ENCODE peak calls at places on chromosomes 4 and X, in nine cellular contexts. G is T-helper 9 cell; V is astrocyte of the cerebellum; D is stimulated activated naive CD4-positive, alpha-beta T cell; Z is Right ventricle myocardium superior; U is SJSA1; P is HFF-Myc; S is adipocyte; W is H4. L is an unnamed sample.
A peak's percentile ranks its signal among the peaks of the same experiment; 100 is the strongest.

GRCh38 chr4:993111-994029 is at the start of gene SLC26A1:
- DNase-seq in G (no peak), V (no peak), D (no peak), Z (no peak), U (no peak), P (no peak), S (no peak), W (no peak), L (no peak)

GRCh38 chr4:42281324-42282020 is 115.8 kb upstream of the SHISA3 start:
- DNase-seq in G (no peak), V (no peak), D (no peak), Z (no peak), U (no peak), P (no peak), S (no peak), W (no peak), L (no peak)

GRCh38 chrX:133776072-133776471 is 209.3 kb downstream of the GPC3 start:
- DNase-seq in G (peak; percentile 23), V (no peak), D (peak; percentile 51), Z (peak; percentile 33), U (no peak), P (no peak), S (peak; percentile 21), W (no peak), L (peak; percentile 54)

GRCh38 chr4:26124753-26125236 is 196.0 kb upstream of the RBPJ start:
- DNase-seq in G (no peak), V (no peak), D (no peak), Z (no peak), U (peak; percentile 17), P (peak; percentile 43), S (peak; percentile 52), W (peak; percentile 86), L (no peak)

GRCh38 chrX:47366051-47366722 is 4.2 kb upstream of the ZNF157 start:
- DNase-seq in G (peak; percentile 52), V (peak; percentile 40), D (peak; percentile 77), Z (peak; percentile 71), U (peak; percentile 4), P (peak; percentile 37), S (peak; percentile 65), W (peak; percentile 54), L (peak; percentile 40)

GRCh38 chr4:112002301-112002700 is 143.0 kb upstream of the FAM241A start:
- DNase-seq in G (no peak), V (no peak), D (no peak), Z (no peak), U (no peak), P (no peak), S (no peak), W (no peak), L (no peak)

GRCh38 chr4:36243355-36244256 is 708 bp downstream of the ARAP2 start:
- DNase-seq in G (no peak), V (no peak), D (peak; percentile 62), Z (peak; percentile 65), U (no peak), P (no peak), S (peak; percentile 10), W (peak; percentile 25), L (peak; percentile 67)

GRCh38 chrX:48558270-48558669 is 16.0 kb upstream of the RBM3 start:
- DNase-seq in G (no peak), V (peak; percentile 32), D (no peak), Z (no peak), U (peak; percentile 4), P (no peak), S (peak; percentile 51), W (no peak), L (no peak)

GRCh38 chr4:45472490-45472889 is 651.4 kb downstream of the GABRG1 start:
- DNase-seq in G (no peak), V (no peak), D (no peak), Z (no peak), U (no peak), P (no peak), S (no peak), W (no peak), L (no peak)

GRCh38 chrX:45134303-45134702 is 66.4 kb downstream of the DIPK2B start:
- DNase-seq in G (no peak), V (no peak), D (no peak), Z (peak; percentile 75), U (no peak), P (no peak), S (no peak), W (no peak), L (no peak)

GRCh38 chrX:130082244-130083106 is 27.8 kb downstream of the ELF4 start:
- DNase-seq in G (peak; percentile 46), V (no peak), D (peak; percentile 76), Z (peak; percentile 64), U (peak; percentile 77), P (no peak), S (no peak), W (no peak), L (peak; percentile 71)

GRCh38 chr4:80072607-80073361 is at the start of gene ANTXR2:
- DNase-seq in G (peak; percentile 60), V (peak; percentile 83), D (peak; percentile 60), Z (peak; percentile 97), U (peak; percentile 93), P (peak; percentile 93), S (peak; percentile 97), W (peak; percentile 89), L (peak; percentile 66)

GRCh38 chr4:2691952-2692435 is 64.1 kb downstream of the TNIP2 start:
- DNase-seq in G (no peak), V (no peak), D (no peak), Z (no peak), U (no peak), P (no peak), S (no peak), W (no peak), L (no peak)

GRCh38 chr4:168589154-168589553 is 92.3 kb downstream of the PALLD start:
- DNase-seq in G (no peak), V (peak; percentile 83), D (no peak), Z (no peak), U (peak; percentile 70), P (no peak), S (peak; percentile 81), W (peak; percentile 51), L (no peak)

GRCh38 chr4:148445071-148445902 is 3.1 kb upstream of the NR3C2 start:
- DNase-seq in G (peak; percentile 76), V (no peak), D (peak; percentile 88), Z (peak; percentile 76), U (no peak), P (no peak), S (peak; percentile 43), W (no peak), L (peak; percentile 83)

GRCh38 chr4:72320185-72320948 is 248.7 kb downstream of the ADAMTS3 start:
- DNase-seq in G (no peak), V (no peak), D (no peak), Z (no peak), U (no peak), P (no peak), S (peak; percentile 10), W (no peak), L (no peak)

L was measured in naive thymus-derived CD4-positive, alpha-beta T cell.